ENCODE peak calls at places on chromosomes 12 and 14, in nine cellular contexts. S is fibroblast of the aortic adventitia; V is Ammon's horn; O is Panc1; P is activated T-cell treated with anti-CD3 and anti-CD28 coated beads for 4 hours; J is AG04450; U is endodermal cell; G is amniotic stem cell; B is naive thymus-derived CD8-positive, alpha-beta T cell. Z is an unnamed sample.

GRCh38 chr12:18454330-18454729 is 193.0 kb downstream of the PIK3C2G start:
- DNase-seq in S (no peak), V (no peak), O (no peak), P (no peak), J (no peak), U (peak), G (no peak), B (no peak), Z (no peak)

GRCh38 chr12:52070243-52070925 is 606 bp downstream of the ATG101 start:
- DNase-seq in S (peak), V (no peak), O (no peak), P (no peak), J (no peak), U (no peak), G (no peak), B (no peak), Z (no peak)

GRCh38 chr14:77838756-77839565 is 39.1 kb downstream of the ADCK1 start:
- DNase-seq in S (no peak), V (peak), O (no peak), P (no peak), J (no peak), U (peak), G (no peak), B (no peak), Z (no peak)

GRCh38 chr14:93832665-93833064 is 44.4 kb upstream of the PRIMA1 start:
- DNase-seq in S (no peak), V (peak), O (no peak), P (no peak), J (no peak), U (no peak), G (no peak), B (no peak), Z (no peak)

GRCh38 chr14:79972230-79972629 is 239.1 kb downstream of the DIO2 start:
- DNase-seq in S (peak), V (no peak), O (no peak), P (no peak), J (no peak), U (no peak), G (no peak), B (no peak), Z (no peak)

GRCh38 chr14:67576216-67576615 is 23.9 kb downstream of the PIGH start:
- DNase-seq in S (no peak), V (no peak), O (no peak), P (no peak), J (no peak), U (no peak), G (no peak), B (no peak), Z (no peak)

GRCh38 chr12:96487214-96487613 is 2.2 kb upstream of the CFAP54 start:
- DNase-seq in S (peak), V (no peak), O (peak), P (no peak), J (no peak), U (no peak), G (no peak), B (no peak), Z (no peak)

GRCh38 chr12:46209165-46209564 is 59.7 kb downstream of the SLC38A1 start:
- DNase-seq in S (peak), V (no peak), O (no peak), P (no peak), J (no peak), U (no peak), G (peak), B (no peak), Z (no peak)

GRCh38 chr14:72780771-72781170 is 113.1 kb downstream of the DPF3 start:
- DNase-seq in S (peak), V (no peak), O (no peak), P (no peak), J (no peak), U (no peak), G (peak), B (no peak), Z (no peak)

GRCh38 chr14:54106802-54107377 is 150.3 kb upstream of the BMP4 start:
- DNase-seq in S (peak), V (no peak), O (no peak), P (no peak), J (no peak), U (no peak), G (no peak), B (no peak), Z (no peak)

GRCh38 chr12:124659003-124659402 is 91.6 kb upstream of the NCOR2 start:
- DNase-seq in S (no peak), V (no peak), O (no peak), P (no peak), J (no peak), U (no peak), G (no peak), B (no peak), Z (no peak)

GRCh38 chr14:104352493-104353220 is 214.3 kb downstream of the KIF26A start:
- DNase-seq in S (no peak), V (no peak), O (no peak), P (no peak), J (no peak), U (peak), G (no peak), B (no peak), Z (no peak)

GRCh38 chr12:113924341-113924740 is 41.8 kb downstream of the RBM19 start:
- DNase-seq in S (no peak), V (no peak), O (no peak), P (no peak), J (no peak), U (no peak), G (no peak), B (no peak), Z (no peak)

GRCh38 chr12:24424889-24425600 is 475.6 kb upstream of the SOX5 start:
- DNase-seq in S (no peak), V (no peak), O (no peak), P (no peak), J (no peak), U (no peak), G (no peak), B (no peak), Z (no peak)

GRCh38 chr12:131830335-131831020 is 2.3 kb downstream of the MMP17 start:
- DNase-seq in S (peak), V (peak), O (no peak), P (no peak), J (peak), U (peak), G (peak), B (peak), Z (no peak)

GRCh38 chr14:73743431-73743931 is 29.3 kb upstream of the PNMA1 start:
- DNase-seq in S (no peak), V (peak), O (no peak), P (no peak), J (no peak), U (no peak), G (no peak), B (no peak), Z (peak)

GRCh38 chr12:108166505-108166904 is 37.4 kb downstream of the WSCD2 start:
- DNase-seq in S (no peak), V (no peak), O (no peak), P (no peak), J (no peak), U (no peak), G (no peak), B (no peak), Z (no peak)

GRCh38 chr14:32808574-32809098 is 130.0 kb upstream of the NPAS3 start:
- DNase-seq in S (peak), V (peak), O (no peak), P (no peak), J (no peak), U (no peak), G (no peak), B (no peak), Z (no peak)

GRCh38 chr12:92926549-92926948 is 2.5 kb downstream of the EEA1 start:
- DNase-seq in S (no peak), V (no peak), O (no peak), P (no peak), J (no peak), U (peak), G (no peak), B (no peak), Z (no peak)

GRCh38 chr12:98594050-98594853 is 766 bp downstream of the SLC25A3 start:
- DNase-seq in S (peak), V (peak), O (no peak), P (no peak), J (no peak), U (peak), G (no peak), B (no peak), Z (no peak)

GRCh38 chr12:124309744-124310143 is 14.9 kb downstream of the RFLNA start:
- DNase-seq in S (no peak), V (no peak), O (no peak), P (no peak), J (no peak), U (no peak), G (no peak), B (no peak), Z (no peak)

GRCh38 chr12:130672122-130672825 is 43.8 kb downstream of the RIMBP2 start:
- DNase-seq in S (no peak), V (peak), O (no peak), P (no peak), J (no peak), U (no peak), G (no peak), B (no peak), Z (no peak)

GRCh38 chr12:46430340-46430948 is 57.9 kb upstream of the SLC38A2 start:
- DNase-seq in S (peak), V (no peak), O (peak), P (no peak), J (peak), U (no peak), G (peak), B (no peak), Z (no peak)

GRCh38 chr14:93939304-93940229 is 12.4 kb downstream of the FAM181A start:
- DNase-seq in S (peak), V (peak), O (no peak), P (peak), J (peak), U (peak), G (peak), B (peak), Z (peak)

GRCh38 chr12:27185234-27186045 is 58.6 kb upstream of the STK38L start:
- DNase-seq in S (peak), V (no peak), O (no peak), P (no peak), J (no peak), U (no peak), G (no peak), B (no peak), Z (no peak)

GRCh38 chr12:106096376-106096775 is 42.4 kb downstream of the NUAK1 start:
- DNase-seq in S (peak), V (no peak), O (peak), P (no peak), J (no peak), U (peak), G (no peak), B (no peak), Z (no peak)

GRCh38 chr14:31286456-31287293 is 79.1 kb upstream of the HECTD1 start:
- DNase-seq in S (no peak), V (no peak), O (no peak), P (no peak), J (no peak), U (peak), G (no peak), B (no peak), Z (no peak)

GRCh38 chr14:71001742-71002141 is 94.5 kb downstream of the PCNX1 start:
- DNase-seq in S (no peak), V (no peak), O (no peak), P (no peak), J (no peak), U (no peak), G (no peak), B (no peak), Z (no peak)

GRCh38 chr12:71400481-71400880 is 39.1 kb upstream of the LGR5 start:
- DNase-seq in S (no peak), V (no peak), O (no peak), P (no peak), J (no peak), U (no peak), G (no peak), B (no peak), Z (no peak)